ENCODE peak calls at places on chromosomes 13 and 19, in seven cellular contexts. C is activated CD4-positive, alpha-beta T cell treated with anti-CD3 and anti-CD28 coated beads for 24 hours; E is brain microvascular endothelial cell; G is activated CD4-positive, CD25-positive, alpha-beta regulatory T cell treated with anti-CD3 and anti-CD28 coated beads, Interleukin-2, amount 50 U/mL, for 16 hours; A is Calu3; M is mucosa of descending colon; Y is HEK293T. U is an unnamed sample.

GRCh38 chr13:38819596-38819995 is 132.7 kb downstream of the FREM2 start:
- DNase-seq in C (no peak), E (no peak), G (no peak), A (no peak), M (no peak), Y (no peak), U (no peak)

GRCh38 chr13:55199132-55199531 is 1941.6 kb upstream of the PRR20A start:
- DNase-seq in C (no peak), E (no peak), G (no peak), A (no peak), M (no peak), Y (peak), U (no peak)

GRCh38 chr19:1233361-1233667 is 4.5 kb downstream of the CBARP start:
- DNase-seq in C (no peak), E (no peak), G (no peak), A (no peak), M (no peak), Y (no peak), U (no peak)

GRCh38 chr19:27896091-27896490 is 1316.9 kb downstream of the UQCRFS1 start:
- DNase-seq in C (no peak), E (no peak), G (no peak), A (no peak), M (no peak), Y (no peak), U (no peak)

GRCh38 chr19:48623556-48624066 is 4.3 kb downstream of the SPHK2 start:
- DNase-seq in C (no peak), E (no peak), G (no peak), A (no peak), M (no peak), Y (no peak), U (no peak)

GRCh38 chr19:5131031-5131865 is 162.3 kb downstream of the KDM4B start:
- DNase-seq in C (no peak), E (no peak), G (no peak), A (no peak), M (peak), Y (no peak), U (peak)

GRCh38 chr19:35254341-35255297 is 5.8 kb downstream of the LSR start:
- DNase-seq in C (no peak), E (no peak), G (no peak), A (no peak), M (no peak), Y (no peak), U (no peak)

GRCh38 chr19:14113762-14114414 is 3.7 kb downstream of the PRKACA start:
- DNase-seq in C (peak), E (no peak), G (no peak), A (peak), M (peak), Y (peak), U (no peak)

U was measured in GM13976.